ENCODE peak calls at places on chromosomes 13 and 19, in five cellular contexts. K is IMR-90, Q is omental fat pad, C is substantia nigra, O is pons. H is an unnamed sample.

GRCh38 chr13:33340631-33341030 is 55.1 kb upstream of the STARD13 start:
- DNase-seq in K (peak; percentile 52), Q (no peak), C (no peak), O (no peak), H (no peak)

GRCh38 chr19:54430306-54431254 is 15.3 kb downstream of the TTYH1 start:
- DNase-seq in K (no peak), Q (no peak), C (peak; percentile 76), O (no peak), H (peak; percentile 83)

GRCh38 chr19:35155441-35155840 is 906 bp downstream of the FXYD5 start:
- DNase-seq in K (no peak), Q (no peak), C (no peak), O (no peak), H (no peak)

GRCh38 chr19:35029737-35030256 is 473 bp upstream of the SCN1B start:
- DNase-seq in K (no peak), Q (no peak), C (no peak), O (no peak), H (peak; percentile 60)

GRCh38 chr13:59447031-59447430 is 716.7 kb downstream of the DIAPH3 start:
- DNase-seq in K (no peak), Q (no peak), C (no peak), O (no peak), H (no peak)

GRCh38 chr19:13016628-13017305 is 21.5 kb downstream of the NFIX start:
- DNase-seq in K (no peak), Q (no peak), C (no peak), O (no peak), H (peak; percentile 48)

GRCh38 chr19:5738423-5738822 is 18.0 kb downstream of the CATSPERD start:
- DNase-seq in K (no peak), Q (no peak), C (no peak), O (no peak), H (no peak)

GRCh38 chr19:51946602-51947001 is 19.3 kb downstream of the ZNF613 start:
- DNase-seq in K (no peak), Q (no peak), C (no peak), O (no peak), H (no peak)

GRCh38 chr19:46478356-46478986 is 7.1 kb upstream of the PNMA8A start:
- DNase-seq in K (peak; percentile 80), Q (no peak), C (no peak), O (no peak), H (peak; percentile 97)

GRCh38 chr13:30346159-30346788 is 38.9 kb upstream of the KATNAL1 start:
- DNase-seq in K (no peak), Q (no peak), C (no peak), O (no peak), H (no peak)

GRCh38 chr19:33950141-33950805 is 153.6 kb downstream of the KCTD15 start:
- DNase-seq in K (no peak), Q (no peak), C (no peak), O (no peak), H (no peak)

GRCh38 chr13:48078251-48078656 is 16.6 kb downstream of the MED4 start:
- DNase-seq in K (no peak), Q (no peak), C (no peak), O (no peak), H (peak; percentile 20)

GRCh38 chr13:110687736-110688135 is 18.2 kb downstream of the CARS2 start:
- DNase-seq in K (no peak), Q (no peak), C (no peak), O (no peak), H (no peak)

GRCh38 chr19:18023596-18024212 is 15.7 kb downstream of the ARRDC2 start:
- DNase-seq in K (no peak), Q (peak; percentile 55), C (no peak), O (peak; percentile 79), H (no peak)

GRCh38 chr13:98372886-98373285 is 195.8 kb upstream of the RNF113B start:
- DNase-seq in K (peak; percentile 87), Q (no peak), C (no peak), O (no peak), H (peak; percentile 58)

GRCh38 chr13:99273128-99273527 is 14.9 kb upstream of the GPR18 start:
- DNase-seq in K (no peak), Q (no peak), C (no peak), O (no peak), H (no peak)

GRCh38 chr13:41568990-41569387 is 111.6 kb downstream of the RGCC start:
- DNase-seq in K (peak; percentile 70), Q (no peak), C (no peak), O (peak; percentile 90), H (no peak)

GRCh38 chr13:78436311-78436710 is 167.0 kb downstream of the POU4F1 start:
- DNase-seq in K (no peak), Q (no peak), C (no peak), O (no peak), H (no peak)

GRCh38 chr13:67023088-67023893 is 206.8 kb downstream of the PCDH9 start:
- DNase-seq in K (peak; percentile 82), Q (no peak), C (no peak), O (no peak), H (peak; percentile 61)

GRCh38 chr13:101681834-101682233 is 229.4 kb downstream of the ITGBL1 start:
- DNase-seq in K (peak; percentile 28), Q (no peak), C (no peak), O (no peak), H (no peak)

GRCh38 chr19:7074705-7075282 is 5.3 kb downstream of the ZNF557 start:
- DNase-seq in K (no peak), Q (no peak), C (no peak), O (no peak), H (no peak)

H was measured in GM23338.